ENCODE peak calls at places on chromosomes 16 and 17, in ten cellular contexts. E is GM23338, G is AG04450, X is ovary, N is tibial artery, H is transverse colon, R is Peyer's patch, D is thoracic aorta, V is lower leg skin, B is neural progenitor cell. S is an unnamed sample.

GRCh38 chr17:19021622-19022083 is 17.1 kb upstream of the FAM83G start:
- DNase-seq in E (peak), B (peak), V (no peak), X (no peak), N (no peak), G (no peak), D (no peak), H (no peak), R (no peak), S (no peak)

GRCh38 chr16:14353340-14353739 is 276.7 kb downstream of the PARN start:
- DNase-seq in D (no peak), B (no peak), E (peak), H (no peak), N (no peak), V (no peak), G (no peak), R (no peak), X (no peak), S (no peak)

GRCh38 chr17:68794636-68795503 is 160.3 kb downstream of the ABCA8 start:
- DNase-seq in G (peak), V (no peak), B (no peak), N (peak), E (peak), R (no peak), D (no peak), H (no peak), X (no peak), S (peak)

GRCh38 chr17:17075037-17075755 is 32.9 kb downstream of the MPRIP start:
- DNase-seq in V (peak), N (peak), E (no peak), G (peak), X (peak), B (no peak), H (no peak), R (peak), D (no peak), S (no peak)

GRCh38 chr17:80006339-80006720 is 29.3 kb downstream of the TBC1D16 start:
- DNase-seq in H (no peak), V (no peak), G (no peak), E (no peak), D (no peak), B (no peak), R (no peak), N (no peak), X (no peak), S (no peak)

GRCh38 chr16:74480150-74481029 is 59.1 kb upstream of the CLEC18B start:
- DNase-seq in E (no peak), V (no peak), N (peak), G (no peak), D (no peak), X (no peak), R (peak), B (peak), H (peak), S (peak)

GRCh38 chr17:77428020-77428781 is 287.4 kb downstream of the SEC14L1 start:
- DNase-seq in R (no peak), G (no peak), D (no peak), X (no peak), H (peak), V (no peak), B (no peak), N (peak), E (no peak), S (no peak)

GRCh38 chr17:31508310-31509094 is 117.0 kb downstream of the RAB11FIP4 start:
- DNase-seq in X (no peak), N (no peak), E (peak), R (no peak), D (no peak), H (no peak), B (peak), G (no peak), V (no peak), S (peak)

GRCh38 chr17:3025421-3026124 is 37.8 kb downstream of the OR1D5 start:
- DNase-seq in H (no peak), G (no peak), V (peak), R (peak), N (peak), B (no peak), D (no peak), E (no peak), X (no peak), S (no peak)

GRCh38 chr16:66161942-66162341 is 204.5 kb upstream of the CDH5 start:
- DNase-seq in B (no peak), E (no peak), X (no peak), G (no peak), D (no peak), H (no peak), R (no peak), V (no peak), N (no peak), S (no peak)

GRCh38 chr17:58377661-58378060 is 25.7 kb upstream of the SUPT4H1 start:
- DNase-seq in E (no peak), N (no peak), R (no peak), V (no peak), X (no peak), D (no peak), H (no peak), B (no peak), G (no peak), S (peak)

GRCh38 chr17:13561606-13562270 is 40.0 kb downstream of the HS3ST3A1 start:
- DNase-seq in D (no peak), G (peak), X (no peak), B (no peak), N (peak), H (peak), V (no peak), R (no peak), E (no peak), S (no peak)

GRCh38 chr16:1706386-1707192 is 594 bp downstream of the MAPK8IP3 start:
- DNase-seq in B (peak), X (peak), E (peak), G (no peak), N (no peak), V (peak), R (no peak), D (no peak), H (no peak), S (no peak)

GRCh38 chr16:1709356-1709755 is 3.4 kb downstream of the MAPK8IP3 start:
- DNase-seq in N (no peak), H (no peak), D (no peak), B (no peak), E (no peak), G (no peak), X (no peak), V (no peak), R (no peak), S (no peak)

GRCh38 chr16:1708083-1708767 is 2.2 kb downstream of the MAPK8IP3 start:
- DNase-seq in R (no peak), X (no peak), G (no peak), V (no peak), H (no peak), B (no peak), N (no peak), D (no peak), E (no peak), S (no peak)

GRCh38 chr16:1707193-1707790 is 1.3 kb downstream of the MAPK8IP3 start:
- DNase-seq in D (no peak), G (no peak), H (no peak), V (peak), B (peak), E (peak), X (no peak), N (no peak), R (no peak), S (peak)

GRCh38 chr16:1708768-1709180 is 2.8 kb downstream of the MAPK8IP3 start:
- DNase-seq in E (no peak), V (no peak), X (no peak), D (no peak), N (no peak), H (no peak), G (peak), R (no peak), B (no peak), S (no peak)
- H3K4me3 ChIP-seq in E (no peak), V (no peak), X (no peak), D (no peak), N (no peak), H (no peak), G (peak), R (no peak), B (no peak), S (no peak)

GRCh38 chr17:36657390-36657762 is 56.0 kb downstream of the MRM1 start:
- DNase-seq in X (no peak), R (no peak), D (no peak), H (no peak), V (no peak), E (peak), B (no peak), N (no peak), G (no peak), S (no peak)

GRCh38 chr17:36661047-36661666 is 59.8 kb downstream of the MRM1 start:
- DNase-seq in B (no peak), H (no peak), D (no peak), N (no peak), G (no peak), R (no peak), X (no peak), V (no peak), E (no peak), S (no peak)

GRCh38 chr17:36653374-36653773 is 52.0 kb downstream of the MRM1 start:
- DNase-seq in R (no peak), B (peak), G (no peak), E (no peak), N (no peak), X (no peak), H (no peak), V (no peak), D (no peak), S (no peak)

GRCh38 chr17:36661688-36662087 is 60.3 kb downstream of the MRM1 start:
- DNase-seq in D (no peak), B (no peak), X (no peak), E (no peak), V (no peak), R (no peak), G (no peak), H (no peak), N (no peak), S (no peak)

GRCh38 chr17:36657763-36658490 is 56.5 kb downstream of the MRM1 start:
- DNase-seq in H (peak), E (peak), D (no peak), N (peak), V (no peak), G (no peak), R (peak), X (no peak), B (peak), S (no peak)
- H3K4me3 ChIP-seq in H (peak), E (peak), D (peak), N (peak), V (no peak), G (no peak), R (peak), X (peak), B (peak), S (no peak)

DNA sequence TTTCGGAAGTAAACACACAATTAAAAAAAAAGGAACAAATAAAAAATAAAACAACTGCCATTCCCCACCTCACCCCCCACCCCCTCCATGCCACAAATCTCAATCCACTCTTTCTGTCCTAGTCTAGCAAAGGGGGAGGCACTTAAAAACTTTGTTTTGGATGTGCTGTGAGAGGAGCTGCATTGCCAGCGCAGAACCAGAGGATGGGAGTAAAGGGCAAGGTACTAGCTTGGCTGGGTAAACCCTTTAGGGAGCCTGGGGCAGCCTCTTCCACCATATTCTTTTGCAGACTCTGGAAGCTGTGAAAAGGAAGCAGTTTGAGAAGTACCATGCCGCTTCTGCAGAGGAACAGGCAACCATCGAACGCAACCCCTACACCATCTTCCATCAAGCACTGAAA is 1.4 kb downstream of the MRPS7 start:
- DNase-seq in X (no peak), D (no peak), N (no peak), E (peak), H (no peak), R (no peak), B (no peak), V (no peak), G (no peak), S (no peak)
- H3K4me3 ChIP-seq in X (no peak), D (no peak), N (no peak), E (peak), H (no peak), R (no peak), B (peak), V (no peak), G (peak), S (no peak)

GRCh38 chr17:66968916-66969315 is 4.4 kb downstream of the CACNG4 start:
- DNase-seq in X (no peak), B (no peak), N (no peak), V (no peak), D (no peak), E (no peak), H (no peak), R (no peak), G (no peak), S (no peak)

GRCh38 chr17:66970140-66970539 is 5.6 kb downstream of the CACNG4 start:
- DNase-seq in D (no peak), B (no peak), G (no peak), N (no peak), R (no peak), X (no peak), V (no peak), E (no peak), H (no peak), S (no peak)

GRCh38 chr17:66971730-66972441 is 7.4 kb downstream of the CACNG4 start:
- DNase-seq in N (no peak), G (no peak), D (no peak), H (no peak), V (no peak), B (no peak), R (no peak), E (no peak), X (no peak), S (no peak)

GRCh38 chr17:66970797-66971196 is 6.3 kb downstream of the CACNG4 start:
- DNase-seq in R (no peak), N (no peak), D (no peak), H (no peak), X (no peak), B (no peak), G (no peak), E (no peak), V (no peak), S (no peak)

GRCh38 chr17:66971249-66971648 is 6.7 kb downstream of the CACNG4 start:
- DNase-seq in R (no peak), D (no peak), V (no peak), G (no peak), E (no peak), X (no peak), N (no peak), B (no peak), H (no peak), S (no peak)
- H3K4me3 ChIP-seq in R (no peak), D (no peak), V (no peak), G (no peak), E (no peak), X (no peak), N (no peak), B (no peak), H (no peak), S (no peak)

GRCh38 chr16:31105677-31106213 is 2.4 kb upstream of the BCKDK start:
- DNase-seq in H (peak), V (peak), D (peak), E (peak), B (peak), N (peak), G (no peak), X (peak), R (peak), S (peak)
- H3K4me3 ChIP-seq in H (no peak), V (no peak), D (peak), E (peak), B (no peak), N (peak), G (no peak), X (no peak), R (no peak), S (no peak)

DNA sequence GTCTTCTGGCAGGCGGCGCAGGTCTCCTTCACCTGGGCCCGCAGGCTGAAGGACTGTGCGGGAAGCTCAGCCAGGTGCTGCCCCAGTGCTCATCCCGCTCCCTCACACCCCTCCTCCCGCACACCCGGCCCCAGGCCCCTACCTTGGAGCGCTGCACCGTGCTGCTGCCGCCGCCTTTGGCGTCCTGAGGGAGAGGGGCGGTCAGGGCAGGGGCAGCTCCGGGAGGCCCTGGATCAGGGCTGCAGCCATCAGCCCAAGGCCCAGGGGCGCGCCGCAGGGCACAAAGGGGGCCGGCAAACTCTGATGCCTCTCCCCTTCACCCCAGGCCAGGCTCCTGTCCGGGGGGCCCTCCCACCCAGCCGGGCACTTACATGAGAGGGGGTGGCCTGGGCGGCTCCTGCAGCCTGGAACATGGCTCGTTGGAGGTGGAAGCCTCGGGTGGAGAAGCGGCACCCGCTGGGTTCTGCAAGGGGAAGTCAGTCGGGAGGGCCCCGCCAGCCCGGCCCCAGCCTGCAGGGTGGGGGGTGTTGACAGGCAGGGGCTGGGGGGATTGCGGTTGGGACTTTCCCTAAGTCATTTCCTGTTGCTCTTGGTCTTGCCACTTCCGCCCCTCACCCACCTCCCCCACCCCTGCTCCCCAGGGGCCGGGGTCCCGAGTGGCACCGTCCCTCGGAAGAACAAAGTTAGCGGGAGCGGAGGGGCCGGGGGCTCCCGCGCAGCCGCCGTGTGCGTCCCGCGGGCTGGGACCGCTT is 863 bp downstream of the LIMD2 start:
- DNase-seq in X (peak), B (peak), V (peak), G (no peak), H (peak), N (peak), R (peak), D (no peak), E (peak), S (peak)
- H3K4me3 ChIP-seq in X (peak), B (peak), V (no peak), G (peak), H (peak), N (peak), R (peak), D (peak), E (peak), S (peak)

GRCh38 chr17:48590603-48591161 is 641 bp upstream of the HOXB3 start:
- DNase-seq in R (no peak), B (no peak), G (no peak), E (no peak), N (no peak), V (no peak), X (no peak), H (no peak), D (no peak), S (no peak)
- H3K4me3 ChIP-seq in R (peak), B (no peak), G (peak), E (no peak), N (no peak), V (no peak), X (no peak), H (no peak), D (no peak), S (no peak)

GRCh38 chr16:77236063-77236511 is 36.9 kb downstream of the SYCE1L start:
- DNase-seq in D (peak), V (peak), G (peak), E (peak), X (peak), N (peak), H (peak), B (peak), R (peak), S (peak)
- H3K4me3 ChIP-seq in D (peak), V (no peak), G (peak), E (no peak), X (no peak), N (no peak), H (no peak), B (no peak), R (no peak), S (no peak)

S was measured in small intestine.